ENCODE peak calls at places on chromosomes 11 and 22, in six cellular contexts. G is tibial nerve, O is GM23248, C is right atrium auricular region, R is cardiac fibroblast, M is fibroblast of mammary gland. N is an unnamed sample.

GRCh38 chr22:41217553-41218157 is 12.5 kb downstream of the L3MBTL2 start:
- DNase-seq in C (peak), R (peak), M (peak), O (peak), G (peak), N (peak)

GRCh38 chr11:114058871-114059277 is 637 bp upstream of the ZBTB16 start:
- DNase-seq in G (no peak), M (peak), C (no peak), R (no peak), O (peak), N (no peak)

GRCh38 chr11:117279711-117280376 is 11.3 kb upstream of the BACE1-AS start:
- DNase-seq in O (no peak), R (peak), G (no peak), C (no peak), M (no peak), N (no peak)

GRCh38 chr11:129702410-129703390 is 112.9 kb upstream of the TMEM45B start:
- DNase-seq in C (no peak), M (no peak), G (no peak), R (no peak), O (no peak), N (no peak)

GRCh38 chr22:42022162-42022847 is 23.7 kb downstream of the WBP2NL start:
- DNase-seq in C (no peak), M (no peak), R (no peak), G (no peak), O (no peak), N (no peak)

GRCh38 chr22:20319041-20319744 is 667 bp downstream of the DGCR6L start:
- DNase-seq in M (no peak), G (no peak), R (peak), O (peak), C (peak), N (peak)

GRCh38 chr11:96082002-96082899 is 158.3 kb upstream of the MTMR2 start:
- DNase-seq in R (peak), O (no peak), C (no peak), M (no peak), G (no peak), N (peak)

GRCh38 chr11:102513869-102514268 is 16.7 kb downstream of the MMP7 start:
- DNase-seq in C (no peak), O (peak), G (peak), M (peak), R (peak), N (no peak)

GRCh38 chr22:42842658-42843370 is 14.3 kb downstream of the ARFGAP3 start:
- DNase-seq in R (no peak), G (no peak), M (no peak), O (peak), C (no peak), N (no peak)

GRCh38 chr11:55714982-55715888 is 53.2 kb downstream of the OR4C6 start:
- DNase-seq in G (no peak), R (no peak), O (peak), C (no peak), M (no peak), N (no peak)

GRCh38 chr22:18057568-18058209 is 20.1 kb upstream of the PEX26 start:
- DNase-seq in M (peak), R (peak), G (peak), C (peak), O (peak), N (peak)

GRCh38 chr11:120835601-120836228 is 188.2 kb upstream of the TBCEL start:
- DNase-seq in R (no peak), O (peak), C (no peak), M (peak), G (no peak), N (no peak)

GRCh38 chr11:1705121-1706052 is 8.4 kb downstream of the KRTAP5-6 start:
- DNase-seq in O (no peak), G (no peak), R (no peak), M (no peak), C (no peak), N (no peak)

GRCh38 chr11:11555228-11555627 is 66.6 kb downstream of the GALNT18 start:
- DNase-seq in M (no peak), G (no peak), R (no peak), O (no peak), C (no peak), N (no peak)

GRCh38 chr22:24416095-24416494 is 11.3 kb upstream of the ADORA2A start:
- DNase-seq in M (peak), R (no peak), O (no peak), C (no peak), G (no peak), N (no peak)

GRCh38 chr22:23034621-23035556 is 35.4 kb upstream of the GNAZ start:
- DNase-seq in R (no peak), G (no peak), C (no peak), M (no peak), O (no peak), N (no peak)

GRCh38 chr11:79025097-79025496 is 415.7 kb downstream of the TENM4 start:
- DNase-seq in M (no peak), R (no peak), C (no peak), O (no peak), G (no peak), N (no peak)

GRCh38 chr22:36612458-36612857 is 83.5 kb upstream of the EIF3D start:
- DNase-seq in O (peak), C (no peak), R (peak), M (peak), G (no peak), N (no peak)

GRCh38 chr11:43866520-43866919 is 14.1 kb upstream of the ALKBH3 start:
- DNase-seq in O (peak), G (no peak), M (peak), R (peak), C (no peak), N (peak)

GRCh38 chr11:45148276-45148675 is 1.8 kb downstream of the PRDM11 start:
- DNase-seq in O (no peak), R (no peak), G (no peak), C (no peak), M (no peak), N (no peak)
- H3K4me3 ChIP-seq in O (peak), R (no peak), G (no peak), C (peak), M (no peak), N (no peak)

DNA sequence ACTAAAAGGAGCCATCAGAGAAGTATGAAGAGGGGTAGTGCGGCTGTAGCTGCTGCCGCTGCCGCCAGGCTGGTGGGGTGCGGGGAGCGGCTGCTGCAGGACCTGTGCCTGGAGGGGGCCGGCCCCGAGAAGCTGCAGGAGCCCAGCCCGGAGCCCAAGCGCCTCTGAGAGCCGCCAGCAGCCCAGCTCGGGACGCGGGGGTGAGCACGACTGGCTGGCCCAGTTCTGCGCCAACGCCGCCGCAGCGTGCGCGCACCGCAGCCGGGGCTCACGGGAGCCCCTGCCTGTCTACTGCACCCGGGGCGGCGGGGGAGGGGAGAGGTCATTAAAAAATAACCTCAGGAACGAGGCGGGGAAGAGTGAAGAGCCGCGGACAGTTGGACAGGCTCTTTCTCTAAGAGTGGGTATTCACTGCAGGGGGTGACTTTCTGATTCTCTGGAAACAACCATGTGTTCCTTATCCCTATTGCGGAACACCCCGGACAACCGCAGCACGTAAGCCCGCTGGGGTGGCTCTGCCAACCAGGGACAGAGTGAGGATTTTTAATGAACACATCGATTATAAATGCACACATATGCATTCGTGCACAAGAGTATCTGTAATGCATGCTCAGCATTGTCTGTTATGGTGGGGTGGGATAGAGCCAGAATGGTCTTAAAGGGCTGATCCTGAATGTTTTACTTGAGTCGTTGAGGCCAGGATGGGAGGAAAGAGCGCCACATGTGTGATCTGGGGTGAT is 459 bp downstream of the GAS2 start:
- DNase-seq in M (peak), C (no peak), R (peak), G (no peak), O (peak), N (peak)
- H3K4me3 ChIP-seq in M (no peak), C (peak), R (peak), G (peak), O (peak), N (no peak)

GRCh38 chr11:64864135-64864472 is 14.3 kb downstream of the EHD1 start:
- DNase-seq in G (no peak), C (no peak), O (no peak), R (no peak), M (no peak), N (no peak)
- H3K4me3 ChIP-seq in G (peak), C (peak), O (peak), R (no peak), M (no peak), N (no peak)

GRCh38 chr11:406796-407650 is 7.8 kb downstream of the SIGIRR start:
- DNase-seq in C (peak), G (peak), O (peak), M (peak), R (peak), N (peak)

GRCh38 chr11:408154-409007 is 6.4 kb downstream of the SIGIRR start:
- DNase-seq in O (no peak), G (no peak), C (no peak), R (no peak), M (no peak), N (no peak)

GRCh38 chr11:409008-409599 is 5.7 kb downstream of the SIGIRR start:
- DNase-seq in M (no peak), G (no peak), C (no peak), R (no peak), O (no peak), N (no peak)

GRCh38 chr11:405976-406795 is 8.6 kb downstream of the SIGIRR start:
- DNase-seq in O (no peak), M (no peak), R (no peak), G (no peak), C (no peak), N (no peak)

GRCh38 chr11:407651-408080 is 7.1 kb downstream of the SIGIRR start:
- DNase-seq in O (no peak), C (no peak), M (no peak), R (no peak), G (no peak), N (no peak)
- H3K4me3 ChIP-seq in O (no peak), C (peak), M (no peak), R (no peak), G (no peak), N (no peak)

DNA sequence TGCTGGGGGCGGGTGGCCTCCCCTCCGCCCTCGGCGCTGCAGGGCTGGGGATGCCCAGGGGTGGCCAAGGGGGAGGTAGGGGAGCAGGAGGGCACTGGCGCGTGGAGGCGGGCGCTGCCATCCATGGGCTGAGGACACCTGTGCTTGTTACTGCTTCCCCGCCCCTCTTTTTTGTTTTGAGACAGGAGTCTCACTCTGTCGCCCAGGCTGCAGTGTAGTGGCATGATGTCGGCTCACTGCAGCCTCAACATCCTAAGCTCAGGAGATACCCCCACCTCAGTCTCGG is 683 bp upstream of the FADS3 start:
- DNase-seq in C (no peak), M (no peak), R (no peak), G (no peak), O (no peak), N (no peak)
- H3K4me3 ChIP-seq in C (peak), M (peak), R (no peak), G (peak), O (no peak), N (no peak)

DNA sequence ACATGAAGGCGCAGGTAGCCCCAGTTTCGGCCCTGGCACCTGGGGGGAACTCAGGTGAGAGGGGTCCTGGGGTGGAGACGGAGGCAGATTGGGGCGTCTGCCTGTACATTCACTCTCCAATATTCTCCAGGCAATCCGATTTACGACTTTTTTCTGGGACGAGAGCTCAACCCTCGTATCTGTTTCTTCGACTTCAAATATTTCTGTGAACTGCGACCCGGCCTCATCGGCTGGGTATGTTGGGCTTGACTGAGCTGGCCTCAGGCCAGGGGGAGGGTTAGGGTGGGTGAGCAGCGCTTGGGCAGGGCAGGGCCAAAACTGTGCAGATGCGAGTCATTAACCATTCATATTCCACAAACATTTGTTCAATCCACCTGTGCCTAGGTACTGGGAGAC is 1.7 kb downstream of the TM7SF2 start:
- DNase-seq in O (peak), G (no peak), R (no peak), C (no peak), M (no peak), N (no peak)
- H3K4me3 ChIP-seq in O (peak), G (peak), R (no peak), C (peak), M (no peak), N (no peak)

GRCh38 chr11:32333335-32333991 is 101.9 kb downstream of the WT1 start:
- DNase-seq in O (peak), R (peak), C (peak), M (peak), G (peak), N (peak)
- H3K4me3 ChIP-seq in O (peak), R (peak), C (peak), M (peak), G (peak), N (peak)

GRCh38 chr11:76798656-76799055 is 15.5 kb downstream of the TSKU start:
- DNase-seq in M (no peak), G (no peak), R (no peak), C (no peak), O (no peak), N (no peak)
- H3K4me3 ChIP-seq in M (no peak), G (peak), R (no peak), C (peak), O (peak), N (no peak)

GRCh38 chr11:75565221-75565814 is 3.3 kb downstream of the SERPINH1 start:
- DNase-seq in R (peak), G (no peak), O (peak), M (peak), C (peak), N (peak)

GRCh38 chr11:75563978-75564552 is 2.0 kb downstream of the SERPINH1 start:
- DNase-seq in O (peak), M (peak), C (peak), G (no peak), R (peak), N (peak)

GRCh38 chr11:75567971-75568370 is 5.9 kb downstream of the SERPINH1 start:
- DNase-seq in R (no peak), O (peak), C (no peak), M (peak), G (no peak), N (no peak)

GRCh38 chr11:75566763-75567279 is 4.8 kb downstream of the SERPINH1 start:
- DNase-seq in R (no peak), O (no peak), G (no peak), C (no peak), M (no peak), N (no peak)

GRCh38 chr11:75565916-75566762 is 4.1 kb downstream of the SERPINH1 start:
- DNase-seq in G (no peak), M (peak), R (no peak), C (no peak), O (peak), N (no peak)
- H3K4me3 ChIP-seq in G (no peak), M (peak), R (peak), C (peak), O (peak), N (no peak)

N was measured in endothelial cell of umbilical vein.